ENCODE peak calls at places on chromosomes 13 and 19, in seven cellular contexts. One of them, this sample, is unnamed.

GRCh38 chr13:51844862-51845573 is at the start of gene TMEM272:
- DNase-seq in Daoy: peak; percentile 59
- DNase-seq in HEK293T: peak; percentile 89
- DNase-seq in ELF-1: peak; percentile 83
- DNase-seq in mucosa of descending colon: peak; percentile 50
- DNase-seq in neural crest cell: peak; percentile 74
- DNase-seq in HL-60: peak; percentile 56
- DNase-seq in this sample: peak; percentile 74

GRCh38 chr19:1675633-1676350 is 23.4 kb upstream of the TCF3 start:
- DNase-seq in mucosa of descending colon: no peak
- DNase-seq in ELF-1: no peak
- DNase-seq in neural crest cell: no peak
- DNase-seq in HL-60: no peak
- DNase-seq in HEK293T: no peak
- DNase-seq in Daoy: no peak
- DNase-seq in this sample: no peak

GRCh38 chr19:5851302-5851701 is at the start of gene FUT3:
- DNase-seq in Daoy: no peak
- DNase-seq in HL-60: no peak
- DNase-seq in ELF-1: no peak
- DNase-seq in neural crest cell: no peak
- DNase-seq in mucosa of descending colon: peak; percentile 85
- DNase-seq in HEK293T: no peak
- DNase-seq in this sample: no peak

GRCh38 chr19:7013678-7014077 is 7.6 kb downstream of the MBD3L2B start:
- DNase-seq in ELF-1: no peak
- DNase-seq in HL-60: peak; percentile 35
- DNase-seq in mucosa of descending colon: no peak
- DNase-seq in Daoy: peak; percentile 93
- DNase-seq in neural crest cell: no peak
- DNase-seq in HEK293T: no peak
- DNase-seq in this sample: no peak

GRCh38 chr13:80086304-80086721 is 254.6 kb downstream of the SPRY2 start:
- DNase-seq in mucosa of descending colon: peak; percentile 40
- DNase-seq in HEK293T: no peak
- DNase-seq in ELF-1: no peak
- DNase-seq in HL-60: no peak
- DNase-seq in Daoy: peak; percentile 38
- DNase-seq in neural crest cell: no peak
- DNase-seq in this sample: no peak

GRCh38 chr13:45398862-45399261 is 19.3 kb downstream of the SLC25A30 start:
- DNase-seq in neural crest cell: no peak
- DNase-seq in HEK293T: no peak
- DNase-seq in ELF-1: no peak
- DNase-seq in mucosa of descending colon: no peak
- DNase-seq in Daoy: no peak
- DNase-seq in HL-60: no peak
- DNase-seq in this sample: no peak

GRCh38 chr19:40246292-40247073 is 20.0 kb upstream of the CCNP start:
- DNase-seq in HEK293T: no peak
- DNase-seq in neural crest cell: no peak
- DNase-seq in Daoy: no peak
- DNase-seq in HL-60: no peak
- DNase-seq in mucosa of descending colon: no peak
- DNase-seq in ELF-1: no peak
- DNase-seq in this sample: no peak

GRCh38 chr13:22839554-22840286 is 341.1 kb upstream of the SGCG start:
- DNase-seq in HEK293T: no peak
- DNase-seq in ELF-1: no peak
- DNase-seq in Daoy: peak; percentile 7
- DNase-seq in mucosa of descending colon: no peak
- DNase-seq in neural crest cell: no peak
- DNase-seq in HL-60: no peak
- DNase-seq in this sample: no peak

GRCh38 chr19:50512999-50513745 is 541 bp downstream of the ASPDH start:
- DNase-seq in HEK293T: no peak
- DNase-seq in mucosa of descending colon: no peak
- DNase-seq in neural crest cell: no peak
- DNase-seq in HL-60: no peak
- DNase-seq in ELF-1: no peak
- DNase-seq in Daoy: no peak
- DNase-seq in this sample: no peak

GRCh38 chr19:43439183-43440063 is 24.7 kb downstream of the TEX101 start:
- DNase-seq in ELF-1: no peak
- DNase-seq in HL-60: no peak
- DNase-seq in mucosa of descending colon: no peak
- DNase-seq in HEK293T: no peak
- DNase-seq in neural crest cell: no peak
- DNase-seq in Daoy: peak; percentile 65
- DNase-seq in this sample: no peak

GRCh38 chr19:41175825-41176734 is 16.9 kb upstream of the CYP2S1 start:
- DNase-seq in HL-60: peak; percentile 82
- DNase-seq in neural crest cell: peak; percentile 6
- DNase-seq in mucosa of descending colon: peak; percentile 84
- DNase-seq in HEK293T: no peak
- DNase-seq in ELF-1: peak; percentile 98
- DNase-seq in Daoy: peak; percentile 86
- DNase-seq in this sample: peak; percentile 39

GRCh38 chr19:47190167-47190727 is 40.8 kb downstream of the BBC3 start:
- DNase-seq in ELF-1: peak; percentile 28
- DNase-seq in Daoy: peak; percentile 64
- DNase-seq in neural crest cell: peak; percentile 12
- DNase-seq in HEK293T: no peak
- DNase-seq in HL-60: no peak
- DNase-seq in mucosa of descending colon: peak; percentile 76
- DNase-seq in this sample: peak; percentile 93

GRCh38 chr19:57280165-57280912 is at the start of gene ZNF460:
- DNase-seq in mucosa of descending colon: peak; percentile 97
- DNase-seq in ELF-1: peak; percentile 99
- DNase-seq in HEK293T: peak; percentile 95
- DNase-seq in HL-60: peak; percentile 97
- DNase-seq in Daoy: peak; percentile 98
- DNase-seq in neural crest cell: peak; percentile 94
- DNase-seq in this sample: peak; percentile 98

GRCh38 chr19:10344780-10345179 is 5.4 kb upstream of the ICAM3 start:
- DNase-seq in ELF-1: no peak
- DNase-seq in mucosa of descending colon: no peak
- DNase-seq in Daoy: no peak
- DNase-seq in HEK293T: no peak
- DNase-seq in neural crest cell: no peak
- DNase-seq in HL-60: no peak
- DNase-seq in this sample: no peak

GRCh38 chr13:35378939-35379338 is 97.5 kb downstream of the MAB21L1 start:
- DNase-seq in mucosa of descending colon: no peak
- DNase-seq in HL-60: no peak
- DNase-seq in HEK293T: no peak
- DNase-seq in ELF-1: no peak
- DNase-seq in neural crest cell: no peak
- DNase-seq in Daoy: no peak
- DNase-seq in this sample: no peak

GRCh38 chr13:26978081-26978860 is 193.3 kb downstream of the USP12 start:
- DNase-seq in neural crest cell: no peak
- DNase-seq in HL-60: no peak
- DNase-seq in mucosa of descending colon: peak; percentile 72
- DNase-seq in ELF-1: peak; percentile 65
- DNase-seq in HEK293T: no peak
- DNase-seq in Daoy: no peak
- DNase-seq in this sample: no peak

GRCh38 chr13:22336460-22336859 is 665.6 kb downstream of the FGF9 start:
- DNase-seq in Daoy: no peak
- DNase-seq in mucosa of descending colon: no peak
- DNase-seq in HEK293T: no peak
- DNase-seq in neural crest cell: no peak
- DNase-seq in ELF-1: no peak
- DNase-seq in HL-60: no peak
- DNase-seq in this sample: no peak

GRCh38 chr13:59047546-59047945 is 1116.2 kb downstream of the DIAPH3 start:
- DNase-seq in ELF-1: no peak
- DNase-seq in mucosa of descending colon: no peak
- DNase-seq in Daoy: no peak
- DNase-seq in neural crest cell: no peak
- DNase-seq in HEK293T: no peak
- DNase-seq in HL-60: no peak
- DNase-seq in this sample: no peak

GRCh38 chr19:30906871-30907270 is 442.4 kb downstream of the TSHZ3 start:
- DNase-seq in mucosa of descending colon: no peak
- DNase-seq in HEK293T: no peak
- DNase-seq in Daoy: no peak
- DNase-seq in HL-60: no peak
- DNase-seq in neural crest cell: no peak
- DNase-seq in ELF-1: no peak
- DNase-seq in this sample: no peak

GRCh38 chr13:98761126-98761978 is 8.9 kb upstream of the SLC15A1 start:
- DNase-seq in HL-60: no peak
- DNase-seq in Daoy: peak; percentile 54
- DNase-seq in mucosa of descending colon: no peak
- DNase-seq in HEK293T: no peak
- DNase-seq in neural crest cell: no peak
- DNase-seq in ELF-1: no peak
- DNase-seq in this sample: no peak

GRCh38 chr13:102302534-102302933 is 99.3 kb downstream of the FGF14 start:
- DNase-seq in mucosa of descending colon: no peak
- DNase-seq in HEK293T: no peak
- DNase-seq in neural crest cell: no peak
- DNase-seq in ELF-1: no peak
- DNase-seq in HL-60: no peak
- DNase-seq in Daoy: no peak
- DNase-seq in this sample: no peak

GRCh38 chr19:18170714-18171255 is 2.8 kb upstream of the IFI30 start:
- DNase-seq in ELF-1: no peak
- DNase-seq in HL-60: peak; percentile 64
- DNase-seq in Daoy: no peak
- DNase-seq in neural crest cell: no peak
- DNase-seq in HEK293T: no peak
- DNase-seq in mucosa of descending colon: peak; percentile 67
- DNase-seq in this sample: no peak